ENCODE peak calls at places on chromosomes 4 and X, in seven cellular contexts. One of them, this sample, is unnamed.
A peak's percentile ranks its signal among the peaks of the same experiment; 100 is the strongest.

GRCh38 chr4:101328063-101328602 is 19.2 kb downstream of the PPP3CA start:
- DNase-seq in cardiac muscle cell: no peak
- DNase-seq in fibroblast of pulmonary artery: no peak
- DNase-seq in AG04449: no peak
- DNase-seq in AG09309: no peak
- DNase-seq in BJ: no peak
- DNase-seq in cardiac fibroblast: no peak
- DNase-seq in this sample: no peak

GRCh38 chr4:98433608-98434198 is 172.5 kb downstream of the RAP1GDS1 start:
- DNase-seq in cardiac muscle cell: no peak
- DNase-seq in fibroblast of pulmonary artery: no peak
- DNase-seq in AG04449: no peak
- DNase-seq in AG09309: no peak
- DNase-seq in BJ: no peak
- DNase-seq in cardiac fibroblast: no peak
- DNase-seq in this sample: no peak

GRCh38 chrX:106726485-106727437 is at the start of gene RNF128:
- DNase-seq in cardiac muscle cell: peak; percentile 25
- DNase-seq in fibroblast of pulmonary artery: peak; percentile 30
- DNase-seq in AG04449: no peak
- DNase-seq in AG09309: no peak
- DNase-seq in BJ: no peak
- DNase-seq in cardiac fibroblast: peak; percentile 10
- DNase-seq in this sample: no peak

GRCh38 chrX:116278819-116279218 is 108.3 kb downstream of the AGTR2 start:
- DNase-seq in cardiac muscle cell: no peak
- DNase-seq in fibroblast of pulmonary artery: no peak
- DNase-seq in AG04449: no peak
- DNase-seq in AG09309: no peak
- DNase-seq in BJ: no peak
- DNase-seq in cardiac fibroblast: no peak
- DNase-seq in this sample: no peak

GRCh38 chr4:185902654-185903053 is 90.7 kb upstream of the SORBS2 start:
- DNase-seq in cardiac muscle cell: no peak
- DNase-seq in fibroblast of pulmonary artery: no peak
- DNase-seq in AG04449: no peak
- DNase-seq in AG09309: no peak
- DNase-seq in BJ: no peak
- DNase-seq in cardiac fibroblast: no peak
- DNase-seq in this sample: no peak

GRCh38 chrX:50075630-50076349 is 125.0 kb downstream of the AKAP4 start:
- DNase-seq in cardiac muscle cell: no peak
- DNase-seq in fibroblast of pulmonary artery: no peak
- DNase-seq in AG04449: no peak
- DNase-seq in AG09309: no peak
- DNase-seq in BJ: no peak
- DNase-seq in cardiac fibroblast: no peak
- DNase-seq in this sample: no peak

GRCh38 chr4:7055111-7055989 is 12.2 kb downstream of the TADA2B start:
- DNase-seq in cardiac muscle cell: no peak
- DNase-seq in fibroblast of pulmonary artery: no peak
- DNase-seq in AG04449: no peak
- DNase-seq in AG09309: no peak
- DNase-seq in BJ: no peak
- DNase-seq in cardiac fibroblast: no peak
- DNase-seq in this sample: no peak

GRCh38 chrX:44874481-44875184 is 1.6 kb downstream of the KDM6A start:
- DNase-seq in cardiac muscle cell: peak; percentile 35
- DNase-seq in fibroblast of pulmonary artery: peak; percentile 24
- DNase-seq in AG04449: no peak
- DNase-seq in AG09309: no peak
- DNase-seq in BJ: no peak
- DNase-seq in cardiac fibroblast: peak; percentile 29
- DNase-seq in this sample: no peak

GRCh38 chrX:22220941-22221340 is 51.8 kb upstream of the CBLL2 start:
- DNase-seq in cardiac muscle cell: peak; percentile 18
- DNase-seq in fibroblast of pulmonary artery: peak; percentile 28
- DNase-seq in AG04449: peak; percentile 65
- DNase-seq in AG09309: no peak
- DNase-seq in BJ: no peak
- DNase-seq in cardiac fibroblast: peak; percentile 2
- DNase-seq in this sample: peak; percentile 47

GRCh38 chr4:89158884-89159503 is 47.7 kb downstream of the TIGD2 start:
- DNase-seq in cardiac muscle cell: peak; percentile 71
- DNase-seq in fibroblast of pulmonary artery: peak; percentile 72
- DNase-seq in AG04449: no peak
- DNase-seq in AG09309: no peak
- DNase-seq in BJ: peak; percentile 7
- DNase-seq in cardiac fibroblast: peak; percentile 68
- DNase-seq in this sample: peak; percentile 24

GRCh38 chrX:7028246-7028645 is 119.3 kb upstream of the STS start:
- DNase-seq in cardiac muscle cell: no peak
- DNase-seq in fibroblast of pulmonary artery: no peak
- DNase-seq in AG04449: no peak
- DNase-seq in AG09309: no peak
- DNase-seq in BJ: no peak
- DNase-seq in cardiac fibroblast: peak; percentile 0
- DNase-seq in this sample: no peak

GRCh38 chrX:108216405-108216804 is 124.8 kb downstream of the ATG4A start:
- DNase-seq in cardiac muscle cell: peak; percentile 69
- DNase-seq in fibroblast of pulmonary artery: peak; percentile 33
- DNase-seq in AG04449: no peak
- DNase-seq in AG09309: no peak
- DNase-seq in BJ: no peak
- DNase-seq in cardiac fibroblast: peak; percentile 29
- DNase-seq in this sample: no peak

GRCh38 chrX:71366674-71367256 is 608 bp downstream of the TAF1 start:
- DNase-seq in cardiac muscle cell: peak; percentile 33
- DNase-seq in fibroblast of pulmonary artery: peak; percentile 25
- DNase-seq in AG04449: no peak
- DNase-seq in AG09309: no peak
- DNase-seq in BJ: no peak
- DNase-seq in cardiac fibroblast: peak; percentile 27
- DNase-seq in this sample: no peak

GRCh38 chr4:169270810-169271691 is at the start of gene SH3RF1:
- DNase-seq in cardiac muscle cell: peak; percentile 94
- DNase-seq in fibroblast of pulmonary artery: peak; percentile 87
- DNase-seq in AG04449: no peak
- DNase-seq in AG09309: no peak
- DNase-seq in BJ: no peak
- DNase-seq in cardiac fibroblast: peak; percentile 94
- DNase-seq in this sample: no peak

GRCh38 chr4:78765607-78766006 is 10.5 kb upstream of the BMP2K start:
- DNase-seq in cardiac muscle cell: no peak
- DNase-seq in fibroblast of pulmonary artery: no peak
- DNase-seq in AG04449: no peak
- DNase-seq in AG09309: no peak
- DNase-seq in BJ: no peak
- DNase-seq in cardiac fibroblast: no peak
- DNase-seq in this sample: no peak

GRCh38 chr4:89998350-89999098 is 103.9 kb downstream of the MMRN1 start:
- DNase-seq in cardiac muscle cell: no peak
- DNase-seq in fibroblast of pulmonary artery: no peak
- DNase-seq in AG04449: no peak
- DNase-seq in AG09309: no peak
- DNase-seq in BJ: no peak
- DNase-seq in cardiac fibroblast: no peak
- DNase-seq in this sample: no peak

GRCh38 chr4:89284828-89285227 is 22.8 kb downstream of the GPRIN3 start:
- DNase-seq in cardiac muscle cell: no peak
- DNase-seq in fibroblast of pulmonary artery: no peak
- DNase-seq in AG04449: no peak
- DNase-seq in AG09309: no peak
- DNase-seq in BJ: no peak
- DNase-seq in cardiac fibroblast: no peak
- DNase-seq in this sample: no peak

GRCh38 chrX:1323315-1323714 is 13.3 kb upstream of the IL3RA start:
- DNase-seq in cardiac muscle cell: no peak
- DNase-seq in fibroblast of pulmonary artery: no peak
- DNase-seq in AG04449: no peak
- DNase-seq in AG09309: no peak
- DNase-seq in BJ: no peak
- DNase-seq in cardiac fibroblast: peak; percentile 5
- DNase-seq in this sample: peak; percentile 10

GRCh38 chr4:151184523-151185458 is 85.4 kb downstream of the RPS3A start:
- DNase-seq in cardiac muscle cell: peak; percentile 80
- DNase-seq in fibroblast of pulmonary artery: peak; percentile 72
- DNase-seq in AG04449: no peak
- DNase-seq in AG09309: peak; percentile 20
- DNase-seq in BJ: no peak
- DNase-seq in cardiac fibroblast: peak; percentile 82
- DNase-seq in this sample: peak; percentile 20

GRCh38 chr4:124943938-124944337 is 231.4 kb upstream of the ANKRD50 start:
- DNase-seq in cardiac muscle cell: no peak
- DNase-seq in fibroblast of pulmonary artery: no peak
- DNase-seq in AG04449: no peak
- DNase-seq in AG09309: no peak
- DNase-seq in BJ: no peak
- DNase-seq in cardiac fibroblast: no peak
- DNase-seq in this sample: no peak

GRCh38 chr4:126396703-126397102 is 1081.9 kb downstream of the FAT4 start:
- DNase-seq in cardiac muscle cell: no peak
- DNase-seq in fibroblast of pulmonary artery: no peak
- DNase-seq in AG04449: no peak
- DNase-seq in AG09309: no peak
- DNase-seq in BJ: no peak
- DNase-seq in cardiac fibroblast: no peak
- DNase-seq in this sample: no peak

GRCh38 chrX:16628954-16629595 is 20.9 kb upstream of the S100G start:
- DNase-seq in cardiac muscle cell: no peak
- DNase-seq in fibroblast of pulmonary artery: no peak
- DNase-seq in AG04449: no peak
- DNase-seq in AG09309: no peak
- DNase-seq in BJ: no peak
- DNase-seq in cardiac fibroblast: no peak
- DNase-seq in this sample: no peak

GRCh38 chr4:188613976-188614375 is 474.7 kb downstream of the TRIML1 start:
- DNase-seq in cardiac muscle cell: no peak
- DNase-seq in fibroblast of pulmonary artery: no peak
- DNase-seq in AG04449: no peak
- DNase-seq in AG09309: no peak
- DNase-seq in BJ: no peak
- DNase-seq in cardiac fibroblast: no peak
- DNase-seq in this sample: no peak

GRCh38 chr4:169557061-169557636 is 55.2 kb downstream of the NEK1 start:
- DNase-seq in cardiac muscle cell: no peak
- DNase-seq in fibroblast of pulmonary artery: no peak
- DNase-seq in AG04449: no peak
- DNase-seq in AG09309: no peak
- DNase-seq in BJ: no peak
- DNase-seq in cardiac fibroblast: peak; percentile 7
- DNase-seq in this sample: no peak

GRCh38 chr4:108113229-108113628 is 55.5 kb downstream of the LEF1 start:
- DNase-seq in cardiac muscle cell: no peak
- DNase-seq in fibroblast of pulmonary artery: no peak
- DNase-seq in AG04449: no peak
- DNase-seq in AG09309: no peak
- DNase-seq in BJ: no peak
- DNase-seq in cardiac fibroblast: no peak
- DNase-seq in this sample: no peak

GRCh38 chr4:146329042-146329716 is 114.8 kb downstream of the REELD1 start:
- DNase-seq in cardiac muscle cell: peak; percentile 70
- DNase-seq in fibroblast of pulmonary artery: peak; percentile 83
- DNase-seq in AG04449: peak; percentile 65
- DNase-seq in AG09309: peak; percentile 46
- DNase-seq in BJ: peak; percentile 62
- DNase-seq in cardiac fibroblast: peak; percentile 75
- DNase-seq in this sample: no peak

GRCh38 chr4:152780267-152780811 is 585 bp downstream of the ARFIP1 start:
- DNase-seq in cardiac muscle cell: peak; percentile 24
- DNase-seq in fibroblast of pulmonary artery: peak; percentile 38
- DNase-seq in AG04449: no peak
- DNase-seq in AG09309: no peak
- DNase-seq in BJ: peak; percentile 5
- DNase-seq in cardiac fibroblast: peak; percentile 36
- DNase-seq in this sample: no peak

GRCh38 chrX:134949271-134949670 is 41.5 kb upstream of the SMIM10 start:
- DNase-seq in cardiac muscle cell: peak; percentile 19
- DNase-seq in fibroblast of pulmonary artery: peak; percentile 43
- DNase-seq in AG04449: no peak
- DNase-seq in AG09309: no peak
- DNase-seq in BJ: no peak
- DNase-seq in cardiac fibroblast: peak; percentile 28
- DNase-seq in this sample: no peak

GRCh38 chr4:147550626-147551250 is 66.5 kb upstream of the TMEM184C start:
- DNase-seq in cardiac muscle cell: peak; percentile 51
- DNase-seq in fibroblast of pulmonary artery: peak; percentile 56
- DNase-seq in AG04449: no peak
- DNase-seq in AG09309: no peak
- DNase-seq in BJ: peak; percentile 41
- DNase-seq in cardiac fibroblast: peak; percentile 57
- DNase-seq in this sample: no peak
- H3K4me3 ChIP-seq in cardiac muscle cell: no peak overlapping the region
- H3K4me3 ChIP-seq in fibroblast of pulmonary artery: peak overlapping the region; percentile 12
- H3K4me3 ChIP-seq in AG04449: peak overlapping the region; percentile 26
- H3K4me3 ChIP-seq in AG09309: no peak overlapping the region
- H3K4me3 ChIP-seq in BJ: no peak overlapping the region
- H3K4me3 ChIP-seq in cardiac fibroblast: no peak overlapping the region
- H3K4me3 ChIP-seq in this sample: no peak overlapping the region

GRCh38 chr4:95204873-95205272 is 343.9 kb downstream of the UNC5C start:
- DNase-seq in cardiac muscle cell: no peak
- DNase-seq in fibroblast of pulmonary artery: no peak
- DNase-seq in AG04449: no peak
- DNase-seq in AG09309: no peak
- DNase-seq in BJ: no peak
- DNase-seq in cardiac fibroblast: no peak
- DNase-seq in this sample: no peak
- TF ChIP-seq CTCF in cardiac muscle cell: no peak
- TF ChIP-seq CTCF in fibroblast of pulmonary artery: peak; percentile 20
- TF ChIP-seq CTCF in AG04449: peak; percentile 1
- TF ChIP-seq CTCF in AG09309: peak; percentile 22
- TF ChIP-seq CTCF in BJ: peak; percentile 8
- TF ChIP-seq CTCF in cardiac fibroblast: peak; percentile 23
- TF ChIP-seq CTCF in this sample: peak; percentile 48

GRCh38 chr4:141652161-141652778 is 15.9 kb downstream of the IL15 start:
- DNase-seq in cardiac muscle cell: peak; percentile 73
- DNase-seq in fibroblast of pulmonary artery: peak; percentile 63
- DNase-seq in AG04449: peak; percentile 65
- DNase-seq in AG09309: peak; percentile 67
- DNase-seq in BJ: peak; percentile 56
- DNase-seq in cardiac fibroblast: peak; percentile 74
- DNase-seq in this sample: no peak
- H3K4me3 ChIP-seq in cardiac muscle cell: no peak overlapping the region
- H3K4me3 ChIP-seq in fibroblast of pulmonary artery: no peak overlapping the region
- H3K4me3 ChIP-seq in AG04449: no peak overlapping the region
- H3K4me3 ChIP-seq in AG09309: no peak overlapping the region
- H3K4me3 ChIP-seq in BJ: no peak overlapping the region
- H3K4me3 ChIP-seq in cardiac fibroblast: no peak overlapping the region
- H3K4me3 ChIP-seq in this sample: no peak overlapping the region

GRCh38 chr4:144967161-144967560 is 130.8 kb downstream of the ANAPC10 start:
- DNase-seq in cardiac muscle cell: no peak
- DNase-seq in fibroblast of pulmonary artery: no peak
- DNase-seq in AG04449: no peak
- DNase-seq in AG09309: no peak
- DNase-seq in BJ: no peak
- DNase-seq in cardiac fibroblast: no peak
- DNase-seq in this sample: no peak

DNA sequence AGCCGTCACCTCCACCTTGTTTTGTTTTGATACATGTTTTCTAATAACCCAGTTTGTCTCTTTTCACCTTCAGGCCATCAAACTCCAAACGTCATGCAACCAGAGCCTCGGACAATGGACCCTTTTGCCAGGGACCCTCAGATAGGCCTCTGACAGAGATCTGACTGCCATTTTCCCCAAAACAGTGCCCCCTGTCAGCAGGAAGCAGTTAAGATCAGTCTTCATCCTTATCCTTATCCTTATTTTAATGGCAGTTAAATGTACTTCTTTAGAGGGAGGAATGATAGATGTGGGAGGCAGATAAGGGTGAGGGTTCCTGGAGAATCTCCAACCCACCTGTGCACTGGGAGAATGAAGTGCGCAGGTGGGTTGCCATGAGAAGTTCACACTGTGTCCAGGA is 135.7 kb downstream of the ANAPC10 start:
- DNase-seq in cardiac muscle cell: no peak
- DNase-seq in fibroblast of pulmonary artery: no peak
- DNase-seq in AG04449: no peak
- DNase-seq in AG09309: no peak
- DNase-seq in BJ: no peak
- DNase-seq in cardiac fibroblast: no peak
- DNase-seq in this sample: no peak
- TF ChIP-seq CTCF in cardiac muscle cell: no peak
- TF ChIP-seq CTCF in fibroblast of pulmonary artery: no peak
- TF ChIP-seq CTCF in AG04449: no peak
- TF ChIP-seq CTCF in AG09309: no peak
- TF ChIP-seq CTCF in BJ: no peak
- TF ChIP-seq CTCF in cardiac fibroblast: no peak
- TF ChIP-seq CTCF in this sample: no peak